ENCODE peak calls at places on chromosome 1, in ten cellular contexts. V is stomach, Q is upper lobe of right lung, Z is heart left ventricle, H is BE2C, P is Caco-2, G is omental fat pad, E is retinal pigment epithelial cell, X is fibroblast of lung, O is epithelial cell of esophagus. I is an unnamed sample.

GRCh38 chr1:27504588-27505419 is 14.8 kb upstream of the WASF2 start:
- DNase-seq in V (peak), Q (no peak), Z (peak), H (no peak), P (peak), G (no peak), E (no peak), X (peak), O (peak), I (peak)

GRCh38 chr1:210294991-210295773 is 33.5 kb upstream of the HHAT start:
- DNase-seq in V (no peak), Q (no peak), Z (peak), H (peak), P (no peak), G (no peak), E (peak), X (peak), O (peak), I (peak)

GRCh38 chr1:116951175-116951935 is 41.6 kb downstream of the PTGFRN start:
- DNase-seq in V (no peak), Q (no peak), Z (no peak), H (no peak), P (no peak), G (no peak), E (peak), X (peak), O (peak), I (peak)

GRCh38 chr1:180173952-180174351 is 19.3 kb downstream of the QSOX1 start:
- DNase-seq in V (peak), Q (peak), Z (peak), H (no peak), P (no peak), G (no peak), E (no peak), X (peak), O (no peak), I (peak)

GRCh38 chr1:219945795-219946194 is 17.4 kb upstream of the SLC30A10 start:
- DNase-seq in V (no peak), Q (no peak), Z (no peak), H (no peak), P (no peak), G (no peak), E (no peak), X (no peak), O (no peak), I (no peak)

GRCh38 chr1:173476197-173476663 is 905 bp upstream of the PRDX6 start:
- DNase-seq in V (no peak), Q (no peak), Z (no peak), H (no peak), P (no peak), G (no peak), E (no peak), X (no peak), O (no peak), I (no peak)

GRCh38 chr1:11507309-11507708 is 28.4 kb downstream of the DISP3 start:
- DNase-seq in V (no peak), Q (no peak), Z (no peak), H (peak), P (no peak), G (no peak), E (no peak), X (no peak), O (no peak), I (no peak)

GRCh38 chr1:53340660-53341520 is 13.0 kb upstream of the LRP8 start:
- DNase-seq in V (peak), Q (peak), Z (no peak), H (no peak), P (no peak), G (no peak), E (no peak), X (no peak), O (no peak), I (no peak)

GRCh38 chr1:160808289-160808688 is 12.3 kb downstream of the LY9 start:
- DNase-seq in V (no peak), Q (no peak), Z (no peak), H (no peak), P (no peak), G (no peak), E (no peak), X (no peak), O (no peak), I (no peak)

GRCh38 chr1:214791961-214792360 is 189.0 kb downstream of the CENPF start:
- DNase-seq in V (no peak), Q (no peak), Z (no peak), H (no peak), P (peak), G (no peak), E (peak), X (peak), O (no peak), I (peak)

GRCh38 chr1:193181985-193182384 is 4.4 kb downstream of the B3GALT2 start:
- DNase-seq in V (no peak), Q (no peak), Z (no peak), H (peak), P (no peak), G (no peak), E (no peak), X (peak), O (no peak), I (no peak)

GRCh38 chr1:19710825-19711611 is 46.3 kb downstream of the HTR6 start:
- DNase-seq in V (no peak), Q (no peak), Z (no peak), H (no peak), P (no peak), G (no peak), E (no peak), X (no peak), O (no peak), I (no peak)

GRCh38 chr1:114755006-114755936 is 2.5 kb downstream of the CSDE1 start:
- DNase-seq in V (no peak), Q (no peak), Z (no peak), H (no peak), P (no peak), G (no peak), E (no peak), X (peak), O (peak), I (peak)

GRCh38 chr1:89451011-89451410 is 73.6 kb upstream of the LRRC8B start:
- DNase-seq in V (no peak), Q (no peak), Z (no peak), H (no peak), P (no peak), G (no peak), E (no peak), X (peak), O (peak), I (peak)

GRCh38 chr1:54365847-54366246 is 40.3 kb downstream of the SSBP3 start:
- DNase-seq in V (no peak), Q (no peak), Z (no peak), H (no peak), P (no peak), G (no peak), E (no peak), X (no peak), O (no peak), I (no peak)

GRCh38 chr1:160410412-160411005 is 10.1 kb downstream of the VANGL2 start:
- DNase-seq in V (no peak), Q (no peak), Z (no peak), H (no peak), P (no peak), G (no peak), E (no peak), X (peak), O (no peak), I (no peak)

GRCh38 chr1:178470411-178470960 is 26.3 kb downstream of the CLEC20A start:
- DNase-seq in V (no peak), Q (no peak), Z (no peak), H (no peak), P (peak), G (no peak), E (no peak), X (no peak), O (peak), I (no peak)

GRCh38 chr1:246609632-246610031 is 43.4 kb downstream of the CNST start:
- DNase-seq in V (no peak), Q (no peak), Z (no peak), H (no peak), P (no peak), G (no peak), E (no peak), X (peak), O (no peak), I (peak)

GRCh38 chr1:197775282-197776262 is at the start of gene DENND1B:
- DNase-seq in V (peak), Q (peak), Z (peak), H (peak), P (peak), G (no peak), E (peak), X (peak), O (peak), I (peak)

GRCh38 chr1:63532727-63533126 is 9.4 kb downstream of the EFCAB7 start:
- DNase-seq in V (no peak), Q (no peak), Z (no peak), H (no peak), P (no peak), G (no peak), E (no peak), X (no peak), O (no peak), I (no peak)

GRCh38 chr1:63537006-63537405 is 13.7 kb downstream of the EFCAB7 start:
- DNase-seq in V (no peak), Q (no peak), Z (no peak), H (no peak), P (no peak), G (no peak), E (no peak), X (no peak), O (no peak), I (no peak)

GRCh38 chr1:63534406-63534805 is 11.1 kb downstream of the EFCAB7 start:
- DNase-seq in V (no peak), Q (no peak), Z (no peak), H (no peak), P (no peak), G (no peak), E (no peak), X (no peak), O (no peak), I (no peak)

GRCh38 chr1:63537940-63538339 is 14.6 kb downstream of the EFCAB7 start:
- DNase-seq in V (no peak), Q (no peak), Z (no peak), H (no peak), P (no peak), G (no peak), E (no peak), X (no peak), O (peak), I (peak)
- TF ChIP-seq CTCF in V (no peak), Q (peak), Z (peak), H (no peak), P (peak), G (no peak), E (peak), X (peak), O (peak), I (peak)

GRCh38 chr1:47002211-47002610 is 21.3 kb upstream of the CYP4X1 start:
- DNase-seq in V (no peak), Q (no peak), Z (no peak), H (no peak), P (no peak), G (no peak), E (no peak), X (no peak), O (peak), I (no peak)
- TF ChIP-seq CTCF in V (no peak), Q (no peak), Z (peak), H (peak), P (no peak), G (no peak), E (peak), X (no peak), O (peak), I (peak)

DNA sequence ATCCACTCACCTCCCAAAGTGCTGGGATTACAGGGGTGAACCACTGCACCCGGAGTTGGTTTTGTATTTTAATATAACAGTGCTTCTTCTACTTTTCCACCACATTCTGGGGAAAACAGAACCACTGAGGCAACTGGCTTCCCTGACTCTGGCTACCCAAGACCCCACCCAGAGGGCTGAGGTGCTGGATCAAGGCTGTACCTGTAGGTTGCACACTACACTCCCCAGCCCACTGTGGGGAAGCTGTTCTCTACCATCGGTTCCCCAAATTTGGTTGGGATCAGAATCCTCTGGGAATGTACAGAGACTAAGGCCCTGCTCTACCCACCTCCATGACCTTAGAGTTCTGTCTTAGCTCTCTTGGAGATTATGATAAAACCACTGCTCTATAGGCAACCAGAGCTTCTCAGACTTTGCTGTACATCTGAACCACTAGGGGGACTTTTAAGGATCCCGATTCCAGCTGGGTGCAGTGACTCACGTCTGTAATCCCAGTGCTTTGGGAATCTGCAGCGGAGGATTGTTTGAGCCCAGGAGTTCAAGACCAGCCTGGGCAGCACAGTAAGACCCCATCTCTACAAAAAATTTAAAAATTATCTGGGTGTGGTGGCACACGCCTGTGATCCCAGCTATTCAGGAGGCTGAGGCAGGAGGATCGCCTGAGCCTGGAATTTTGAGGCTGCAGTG is 51.6 kb downstream of the GNG4 start:
- DNase-seq in V (no peak), Q (no peak), Z (no peak), H (no peak), P (no peak), G (no peak), E (no peak), X (peak), O (peak), I (peak)
- TF ChIP-seq CTCF in V (no peak), Q (peak), Z (no peak), H (peak), P (peak), G (no peak), E (peak), X (peak), O (peak), I (peak)

DNA sequence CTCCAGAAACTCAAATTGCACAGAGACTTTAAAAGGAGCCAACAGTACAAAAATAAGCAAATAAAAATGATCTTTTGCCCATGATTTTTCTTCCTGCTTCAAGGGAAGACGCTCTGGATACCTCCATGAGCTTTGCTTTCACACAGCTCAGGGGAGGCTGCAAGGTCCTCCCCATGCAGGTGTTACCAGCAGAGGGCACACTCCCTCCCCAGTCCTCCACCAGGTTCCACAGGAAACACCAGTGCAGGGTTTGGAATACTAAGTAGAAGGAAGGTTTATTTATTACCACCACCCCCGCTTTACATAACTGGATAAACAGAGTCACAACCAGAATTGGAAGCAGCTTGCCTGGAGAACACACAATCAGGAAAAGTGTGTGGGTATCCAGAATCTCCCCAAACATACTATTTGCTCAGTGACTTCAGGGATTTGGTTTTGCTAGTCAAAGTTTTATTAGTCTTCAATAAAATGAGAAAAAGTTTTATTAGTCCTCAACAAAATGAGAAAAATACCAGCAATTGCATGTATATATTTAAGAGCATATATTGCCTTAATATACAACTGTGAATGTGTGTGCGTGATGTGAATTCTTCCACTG is 37.3 kb downstream of the HSD3B1 start:
- DNase-seq in V (no peak), Q (no peak), Z (no peak), H (peak), P (no peak), G (no peak), E (no peak), X (no peak), O (peak), I (no peak)
- TF ChIP-seq CTCF in V (no peak), Q (peak), Z (peak), H (peak), P (no peak), G (no peak), E (peak), X (peak), O (peak), I (peak)

GRCh38 chr1:32448773-32449456 is 16.0 kb upstream of the ZBTB8B start:
- DNase-seq in V (no peak), Q (no peak), Z (no peak), H (peak), P (peak), G (no peak), E (no peak), X (peak), O (no peak), I (no peak)
- TF ChIP-seq CTCF in V (no peak), Q (peak), Z (no peak), H (peak), P (no peak), G (no peak), E (peak), X (no peak), O (peak), I (no peak)

GRCh38 chr1:38207906-38208305 is 161.3 kb upstream of the POU3F1 start:
- DNase-seq in V (no peak), Q (no peak), Z (no peak), H (no peak), P (no peak), G (no peak), E (no peak), X (no peak), O (no peak), I (no peak)
- TF ChIP-seq CTCF in V (no peak), Q (no peak), Z (no peak), H (no peak), P (no peak), G (no peak), E (no peak), X (no peak), O (no peak), I (no peak)

GRCh38 chr1:5927506-5928370 is 64.5 kb downstream of the NPHP4 start:
- DNase-seq in V (no peak), Q (peak), Z (no peak), H (no peak), P (no peak), G (no peak), E (no peak), X (no peak), O (no peak), I (no peak)

GRCh38 chr1:5933676-5934057 is 58.6 kb downstream of the NPHP4 start:
- DNase-seq in V (no peak), Q (no peak), Z (no peak), H (no peak), P (no peak), G (no peak), E (no peak), X (peak), O (no peak), I (peak)

GRCh38 chr1:5933050-5933449 is 59.2 kb downstream of the NPHP4 start:
- DNase-seq in V (no peak), Q (peak), Z (no peak), H (no peak), P (no peak), G (no peak), E (no peak), X (no peak), O (no peak), I (no peak)

GRCh38 chr1:5926686-5927435 is 65.4 kb downstream of the NPHP4 start:
- DNase-seq in V (no peak), Q (no peak), Z (no peak), H (no peak), P (no peak), G (no peak), E (no peak), X (no peak), O (no peak), I (no peak)

GRCh38 chr1:5928714-5929400 is 63.4 kb downstream of the NPHP4 start:
- DNase-seq in V (no peak), Q (no peak), Z (no peak), H (no peak), P (no peak), G (no peak), E (no peak), X (no peak), O (no peak), I (no peak)
- TF ChIP-seq CTCF in V (no peak), Q (no peak), Z (no peak), H (no peak), P (no peak), G (no peak), E (no peak), X (no peak), O (no peak), I (no peak)

GRCh38 chr1:33872681-33873080 is 8.8 kb downstream of the HMGB4 start:
- DNase-seq in V (no peak), Q (no peak), Z (no peak), H (no peak), P (no peak), G (no peak), E (no peak), X (peak), O (peak), I (peak)

GRCh38 chr1:33878392-33878791 is 14.5 kb downstream of the HMGB4 start:
- DNase-seq in V (no peak), Q (no peak), Z (no peak), H (no peak), P (no peak), G (no peak), E (no peak), X (no peak), O (no peak), I (no peak)

GRCh38 chr1:33872275-33872674 is 8.4 kb downstream of the HMGB4 start:
- DNase-seq in V (no peak), Q (no peak), Z (no peak), H (no peak), P (no peak), G (no peak), E (no peak), X (no peak), O (no peak), I (no peak)

GRCh38 chr1:33876970-33877680 is 13.2 kb downstream of the HMGB4 start:
- DNase-seq in V (no peak), Q (no peak), Z (peak), H (no peak), P (no peak), G (no peak), E (no peak), X (peak), O (no peak), I (peak)

DNA sequence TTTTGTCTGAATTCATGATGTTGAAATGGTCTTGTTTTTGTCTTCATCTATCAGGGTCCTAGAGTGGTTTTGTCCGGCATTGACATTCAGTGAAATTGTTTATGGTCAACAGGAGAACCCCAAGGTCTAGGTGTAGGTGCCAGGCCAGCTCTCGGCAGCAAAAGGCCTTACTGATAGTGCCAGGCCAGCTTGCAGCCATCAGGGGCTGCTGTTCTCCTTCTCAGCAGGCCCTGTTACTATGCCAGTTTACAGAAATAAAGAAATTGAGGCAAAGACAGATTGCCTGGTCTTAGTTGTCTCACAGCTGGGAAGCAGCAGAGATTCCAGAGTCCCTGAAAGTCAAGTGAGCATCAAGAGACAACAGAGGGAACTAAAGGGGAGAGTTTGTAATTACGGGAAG is 12.0 kb downstream of the HMGB4 start:
- DNase-seq in V (no peak), Q (no peak), Z (no peak), H (no peak), P (no peak), G (no peak), E (no peak), X (no peak), O (no peak), I (no peak)
- TF ChIP-seq CTCF in V (no peak), Q (no peak), Z (peak), H (no peak), P (no peak), G (no peak), E (no peak), X (peak), O (no peak), I (peak)

DNA sequence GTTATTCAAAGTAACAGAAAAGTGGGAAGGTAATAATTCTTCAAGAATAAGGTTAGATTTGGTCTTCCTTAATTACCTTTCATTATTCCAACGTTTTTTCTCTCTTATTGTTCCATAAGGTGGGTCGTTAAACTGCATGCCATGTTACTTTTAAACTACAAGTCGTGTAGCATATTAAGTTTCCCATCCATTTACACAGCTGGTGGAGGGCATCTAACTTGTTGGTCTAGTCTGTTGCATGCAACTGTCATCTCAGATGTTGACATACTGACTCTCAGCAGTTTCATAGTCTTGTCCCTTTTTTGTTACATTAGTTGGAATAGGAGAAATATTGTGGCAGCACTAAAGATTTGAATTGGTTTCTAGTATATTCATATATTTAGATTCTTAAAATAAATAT is 54.6 kb upstream of the BMP8A start:
- DNase-seq in V (no peak), Q (no peak), Z (no peak), H (no peak), P (no peak), G (no peak), E (no peak), X (no peak), O (no peak), I (no peak)
- TF ChIP-seq CTCF in V (no peak), Q (no peak), Z (no peak), H (no peak), P (no peak), G (no peak), E (no peak), X (no peak), O (no peak), I (no peak)